ENCODE peak calls at places on chromosome 21, in four cellular contexts. D is GM12878, P is H1, C is HepG2. F is an unnamed sample. For H3K27me3, the result is how much of the 10 kb centered on the place peaks cover.

GRCh38 chr21:29238967-29239289 is 59.8 kb upstream of the BACH1 start:
- DNase-seq in D (no peak), P (no peak), C (no peak), F (no peak)

GRCh38 chr21:18384771-18385170 is 18.8 kb downstream of the TMPRSS15 start:
- DNase-seq in D (no peak), P (no peak), C (no peak), F (peak)

GRCh38 chr21:25896657-25897056 is 161.9 kb downstream of the GABPA start:
- DNase-seq in D (no peak), P (no peak), C (no peak), F (no peak)

GRCh38 chr21:28298251-28298672 is 694.4 kb downstream of the LTN1 start:
- DNase-seq in D (no peak), P (no peak), C (no peak), F (no peak)

GRCh38 chr21:16579538-16579937 is 849.8 kb downstream of the USP25 start:
- DNase-seq in D (no peak), P (no peak), C (no peak), F (no peak)

GRCh38 chr21:27371688-27372331 is 404.9 kb upstream of the ADAMTS5 start:
- DNase-seq in D (no peak), P (no peak), C (no peak), F (no peak)

GRCh38 chr21:42833439-42833815 is 45.9 kb downstream of the WDR4 start:
- DNase-seq in D (peak), P (no peak), C (peak), F (peak)

GRCh38 chr21:41768371-41769042 is 1.7 kb upstream of the RIPK4 start:
- DNase-seq in D (no peak), P (no peak), C (peak), F (peak)

GRCh38 chr21:29075706-29076447 is 2.4 kb upstream of the CCT8 start:
- DNase-seq in D (no peak), P (no peak), C (no peak), F (no peak)

GRCh38 chr21:25426580-25426979 is 180.7 kb downstream of the MRPL39 start:
- DNase-seq in D (no peak), P (no peak), C (no peak), F (no peak)

GRCh38 chr21:20874202-20874601 is 124.0 kb upstream of the NCAM2 start:
- DNase-seq in D (no peak), P (no peak), C (no peak), F (no peak)

GRCh38 chr21:15732290-15732995 is 2.7 kb downstream of the USP25 start:
- DNase-seq in D (peak), P (no peak), C (peak), F (no peak)

GRCh38 chr21:15004721-15005370 is 60.0 kb downstream of the NRIP1 start:
- DNase-seq in D (no peak), P (no peak), C (no peak), F (no peak)

GRCh38 chr21:26120833-26121232 is 49.7 kb downstream of the APP start:
- DNase-seq in D (no peak), P (no peak), C (no peak), F (no peak)

GRCh38 chr21:42234464-42235241 is 15.7 kb downstream of the ABCG1 start:
- DNase-seq in D (no peak), P (no peak), C (peak), F (peak)

GRCh38 chr21:29371464-29371863 is 72.7 kb downstream of the BACH1 start:
- DNase-seq in D (no peak), P (no peak), C (no peak), F (no peak)

GRCh38 chr21:38861006-38861405 is 55.3 kb downstream of the ETS2 start:
- DNase-seq in D (no peak), P (no peak), C (no peak), F (peak)

GRCh38 chr21:27649323-27649722 is 682.4 kb upstream of the ADAMTS5 start:
- DNase-seq in D (no peak), P (no peak), C (no peak), F (no peak)

GRCh38 chr21:46207006-46207919 is 21.3 kb downstream of the LSS start:
- DNase-seq in D (no peak), P (no peak), C (no peak), F (no peak)

GRCh38 chr21:15062566-15062965 is 2.2 kb downstream of the NRIP1 start:
- DNase-seq in D (no peak), P (no peak), C (no peak), F (no peak)

GRCh38 chr21:27590271-27590670 is 623.4 kb upstream of the ADAMTS5 start:
- DNase-seq in D (no peak), P (no peak), C (no peak), F (no peak)

GRCh38 chr21:16842716-16843115 is 670.1 kb upstream of the CXADR start:
- DNase-seq in D (no peak), P (no peak), C (no peak), F (no peak)

GRCh38 chr21:41511858-41512257 is 3.9 kb upstream of the TMPRSS2 start:
- DNase-seq in D (no peak), P (no peak), C (no peak), F (no peak)

GRCh38 chr21:26939532-26940181 is 27.2 kb downstream of the ADAMTS5 start:
- DNase-seq in D (no peak), P (no peak), C (no peak), F (no peak)

GRCh38 chr21:28068455-28069358 is 924.0 kb downstream of the LTN1 start:
- DNase-seq in D (no peak), P (no peak), C (no peak), F (no peak)

GRCh38 chr21:42429856-42430255 is 26.2 kb downstream of the UBASH3A start:
- DNase-seq in D (no peak), P (no peak), C (no peak), F (no peak)

GRCh38 chr21:42565886-42566523 is 52.4 kb downstream of the SLC37A1 start:
- DNase-seq in D (no peak), P (no peak), C (no peak), F (no peak)

GRCh38 chr21:36052860-36053766 is 7.2 kb downstream of the SETD4 start:
- DNase-seq in D (no peak), P (no peak), C (no peak), F (no peak)
- TF ChIP-seq TCF12 in D (no peak), P (no peak), C (no peak), F (no peak)

GRCh38 chr21:31731112-31731801 is 661 bp downstream of the SCAF4 start:
- DNase-seq in D (no peak), P (no peak), C (peak), F (peak)

GRCh38 chr21:31730687-31731111 is 1.2 kb downstream of the SCAF4 start:
- DNase-seq in D (no peak), P (peak), C (peak), F (no peak)

GRCh38 chr21:31732891-31733520 is 1.1 kb upstream of the SCAF4 start:
- DNase-seq in D (no peak), P (no peak), C (peak), F (peak)

GRCh38 chr21:31732538-31732864 is 583 bp upstream of the SCAF4 start:
- DNase-seq in D (no peak), P (no peak), C (peak), F (no peak)

GRCh38 chr21:31731802-31732537 is at the start of gene SCAF4:
- DNase-seq in D (peak), P (peak), C (peak), F (peak)
- H3K27me3 ChIP-seq in D (under half), P (under half), C (under half), F (under half)

DNA sequence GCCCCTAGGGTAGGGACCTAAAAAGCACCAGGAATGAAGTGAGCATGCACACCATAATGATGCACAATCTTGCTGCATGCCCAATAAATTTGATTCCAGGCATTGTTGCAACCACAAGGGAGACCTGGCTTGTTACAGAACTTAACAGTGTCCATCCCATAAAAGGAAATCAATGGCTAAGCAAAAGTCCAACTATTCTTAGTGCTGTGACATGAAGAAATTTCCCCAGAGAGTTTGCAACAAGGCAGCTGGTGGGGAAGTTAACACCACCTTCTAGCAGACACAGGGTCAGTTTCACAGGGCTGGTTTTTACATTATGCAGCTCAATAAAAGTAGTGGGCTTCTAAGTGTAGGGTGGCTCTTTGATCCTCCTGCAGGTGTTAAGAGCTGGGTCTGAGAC is 221.1 kb downstream of the KCNJ6 start:
- DNase-seq in D (no peak), P (no peak), C (no peak), F (no peak)
- TF ChIP-seq TCF12 in D (no peak), P (no peak), C (no peak), F (no peak)

DNA sequence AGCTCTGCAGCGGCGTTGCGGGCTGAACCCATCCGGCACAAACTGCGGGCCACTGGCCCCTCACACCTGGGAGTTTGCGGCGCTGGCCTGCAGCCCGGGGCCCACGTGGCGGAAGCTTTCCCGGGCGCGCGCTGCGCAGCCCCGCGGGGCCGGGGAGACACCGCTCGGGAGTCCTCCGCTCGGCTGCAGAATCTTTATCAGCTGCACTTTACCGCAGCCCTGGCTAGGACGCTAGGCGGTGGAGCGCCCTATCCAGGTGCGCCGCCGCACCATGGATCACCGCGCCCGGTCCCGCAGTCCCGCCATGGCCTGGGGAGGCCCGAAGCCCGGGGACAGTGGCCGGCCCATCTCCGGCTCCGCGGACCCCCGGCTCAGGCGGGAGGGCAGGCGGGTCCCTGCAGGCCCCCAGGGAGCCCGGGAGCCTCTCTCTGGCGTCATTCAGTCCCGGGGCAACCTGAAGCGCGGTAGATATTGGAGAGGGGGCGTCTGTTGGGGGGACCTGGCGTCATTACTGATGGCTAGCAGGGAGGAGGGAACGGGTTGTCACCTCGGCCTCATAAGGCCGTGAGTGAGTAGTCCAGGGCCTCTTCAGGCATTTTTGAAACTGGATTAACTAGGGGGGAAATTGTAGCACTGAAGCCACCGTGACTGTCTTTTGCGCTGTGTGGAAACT is 5.7 kb upstream of the OLIG2 start:
- DNase-seq in D (no peak), P (no peak), C (no peak), F (peak)
- H3K27me3 ChIP-seq in D (under half), P (half or more), C (under half), F (half or more)

DNA sequence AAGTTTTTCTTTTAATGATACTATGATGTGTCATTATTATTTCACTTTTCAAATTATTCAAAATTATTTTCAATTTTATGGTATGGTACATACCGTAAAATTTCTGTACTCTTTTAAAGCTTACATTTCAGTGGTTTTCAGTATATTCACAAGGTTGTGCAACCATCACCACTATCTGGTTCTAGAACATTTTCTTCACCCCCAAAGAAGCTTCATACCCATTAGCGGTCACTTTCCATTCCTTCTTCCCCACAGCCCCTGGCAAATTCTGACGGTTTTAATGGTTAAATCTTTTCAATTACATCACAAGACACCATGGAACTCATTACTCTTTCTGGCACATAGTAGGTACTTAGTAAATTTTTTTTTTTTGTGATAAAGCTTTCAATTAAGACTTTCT is 22.8 kb upstream of the ATP5PO start:
- DNase-seq in D (no peak), P (no peak), C (no peak), F (no peak)
- TF ChIP-seq TCF12 in D (no peak), P (no peak), C (no peak), F (no peak)

GRCh38 chr21:45151484-45152115 is 77.2 kb downstream of the ADARB1 start:
- DNase-seq in D (no peak), P (no peak), C (no peak), F (no peak)

GRCh38 chr21:45152265-45152746 is 77.9 kb downstream of the ADARB1 start:
- DNase-seq in D (no peak), P (peak), C (no peak), F (no peak)

GRCh38 chr21:45148316-45149000 is 74.1 kb downstream of the ADARB1 start:
- DNase-seq in D (no peak), P (no peak), C (no peak), F (no peak)

GRCh38 chr21:45149021-45149420 is 74.6 kb downstream of the ADARB1 start:
- DNase-seq in D (no peak), P (no peak), C (no peak), F (no peak)

GRCh38 chr21:45150630-45151265 is 76.4 kb downstream of the ADARB1 start:
- DNase-seq in D (no peak), P (no peak), C (no peak), F (no peak)
- H3K27me3 ChIP-seq in D (under half), P (under half), C (under half), F (under half)

F was measured in SK-N-SH.